ENCODE peak calls at places on chromosomes 5 and 9, in five cellular contexts. L is H9, C is H1, E is trophoblast cell, T is neuronal stem cell. O is an unnamed sample.

GRCh38 chr5:39578887-39579497 is 154.2 kb upstream of the DAB2 start:
- DNase-seq in L (no peak), C (no peak), E (peak), T (peak), O (peak)

GRCh38 chr9:38061326-38061947 is 7.6 kb downstream of the SHB start:
- DNase-seq in L (no peak), C (no peak), E (no peak), T (no peak), O (no peak)

GRCh38 chr9:6355728-6356127 is 27.6 kb downstream of the TPD52L3 start:
- DNase-seq in L (no peak), C (no peak), E (peak), T (no peak), O (peak)

GRCh38 chr9:115327441-115328122 is 209.6 kb upstream of the TNC start:
- DNase-seq in L (no peak), C (no peak), E (no peak), T (no peak), O (peak)

GRCh38 chr5:17398439-17398838 is 99.6 kb upstream of the TAF11L2 start:
- DNase-seq in L (no peak), C (no peak), E (peak), T (no peak), O (peak)

GRCh38 chr9:88820055-88820454 is 171.2 kb upstream of the S1PR3 start:
- DNase-seq in L (no peak), C (peak), E (peak), T (no peak), O (peak)

GRCh38 chr9:38024036-38024681 is 44.9 kb downstream of the SHB start:
- DNase-seq in L (peak), C (no peak), E (peak), T (no peak), O (peak)

GRCh38 chr5:135147294-135148090 is 113.5 kb upstream of the PITX1 start:
- DNase-seq in L (no peak), C (no peak), E (peak), T (no peak), O (no peak)

GRCh38 chr5:54570923-54571322 is 53.4 kb downstream of the SNX18 start:
- DNase-seq in L (no peak), C (no peak), E (peak), T (no peak), O (peak)

GRCh38 chr5:139021346-139021745 is 146.2 kb upstream of the LRRTM2 start:
- DNase-seq in L (no peak), C (no peak), E (no peak), T (no peak), O (no peak)

GRCh38 chr9:126532489-126532888 is 81.2 kb upstream of the LMX1B start:
- DNase-seq in L (no peak), C (no peak), E (peak), T (no peak), O (no peak)

GRCh38 chr5:94793816-94794198 is 175.3 kb downstream of the SLF1 start:
- DNase-seq in L (no peak), C (no peak), E (peak), T (no peak), O (peak)

GRCh38 chr5:6291961-6292360 is 86.4 kb downstream of the MED10 start:
- DNase-seq in L (peak), C (no peak), E (peak), T (no peak), O (no peak)

GRCh38 chr9:23721466-23721865 is 104.6 kb downstream of the ELAVL2 start:
- DNase-seq in L (no peak), C (no peak), E (no peak), T (no peak), O (no peak)

GRCh38 chr5:178785999-178786398 is 55.5 kb upstream of the ZNF354A start:
- DNase-seq in L (no peak), C (no peak), E (no peak), T (no peak), O (peak)

GRCh38 chr5:100800552-100800951 is 102.5 kb downstream of the ST8SIA4 start:
- DNase-seq in L (no peak), C (no peak), E (no peak), T (no peak), O (no peak)

GRCh38 chr9:134341306-134341705 is 15.1 kb downstream of the RXRA start:
- DNase-seq in L (no peak), C (no peak), E (no peak), T (no peak), O (no peak)

GRCh38 chr9:133876836-133877235 is 115.3 kb downstream of the VAV2 start:
- DNase-seq in L (no peak), C (no peak), E (no peak), T (no peak), O (no peak)

GRCh38 chr9:94525396-94526035 is 29.4 kb upstream of the PCAT7 start:
- DNase-seq in L (no peak), C (no peak), E (no peak), T (no peak), O (no peak)

GRCh38 chr9:114372971-114373591 is 14.7 kb downstream of the AKNA start:
- DNase-seq in L (no peak), C (no peak), E (no peak), T (no peak), O (no peak)

GRCh38 chr5:151016700-151017099 is 3.7 kb upstream of the GPX3 start:
- DNase-seq in L (no peak), C (no peak), E (peak), T (no peak), O (no peak)

GRCh38 chr5:157303667-157304327 is 37.9 kb downstream of the CYFIP2 start:
- DNase-seq in L (peak), C (peak), E (no peak), T (no peak), O (no peak)

GRCh38 chr5:91419571-91420537 is 36.7 kb upstream of the ARRDC3 start:
- DNase-seq in L (peak), C (peak), E (peak), T (peak), O (peak)

GRCh38 chr5:63121471-63121870 is 542.9 kb downstream of the LRRC70 start:
- DNase-seq in L (no peak), C (no peak), E (no peak), T (no peak), O (no peak)

GRCh38 chr5:79787448-79787847 is 97.8 kb downstream of the CMYA5 start:
- DNase-seq in L (no peak), C (no peak), E (no peak), T (no peak), O (no peak)

GRCh38 chr9:112856200-112856599 is 34.5 kb downstream of the SLC46A2 start:
- DNase-seq in L (no peak), C (no peak), E (no peak), T (no peak), O (no peak)

GRCh38 chr9:137971477-137972138 is 94.0 kb downstream of the CACNA1B start:
- DNase-seq in L (no peak), C (peak), E (no peak), T (no peak), O (no peak)

GRCh38 chr5:127801751-127802476 is 98.7 kb downstream of the CCDC192 start:
- DNase-seq in L (no peak), C (no peak), E (peak), T (no peak), O (peak)
- H2BK12ac ChIP-seq in L (no peak), C (no peak), E (no peak), T (no peak), O (no peak)

GRCh38 chr5:96661101-96661840 is 905 bp upstream of the CAST start:
- DNase-seq in L (no peak), C (no peak), E (peak), T (peak), O (peak)

GRCh38 chr5:96657068-96657467 is 5.1 kb upstream of the CAST start:
- DNase-seq in L (no peak), C (no peak), E (peak), T (no peak), O (peak)

GRCh38 chr5:96655506-96655905 is 6.7 kb upstream of the CAST start:
- DNase-seq in L (no peak), C (no peak), E (peak), T (no peak), O (peak)

GRCh38 chr5:96655085-96655484 is 7.1 kb upstream of the CAST start:
- DNase-seq in L (no peak), C (no peak), E (peak), T (no peak), O (peak)

GRCh38 chr5:96658272-96658671 is 3.9 kb upstream of the CAST start:
- DNase-seq in L (no peak), C (no peak), E (no peak), T (peak), O (no peak)
- H2BK12ac ChIP-seq in L (no peak), C (no peak), E (no peak), T (no peak), O (no peak)

DNA sequence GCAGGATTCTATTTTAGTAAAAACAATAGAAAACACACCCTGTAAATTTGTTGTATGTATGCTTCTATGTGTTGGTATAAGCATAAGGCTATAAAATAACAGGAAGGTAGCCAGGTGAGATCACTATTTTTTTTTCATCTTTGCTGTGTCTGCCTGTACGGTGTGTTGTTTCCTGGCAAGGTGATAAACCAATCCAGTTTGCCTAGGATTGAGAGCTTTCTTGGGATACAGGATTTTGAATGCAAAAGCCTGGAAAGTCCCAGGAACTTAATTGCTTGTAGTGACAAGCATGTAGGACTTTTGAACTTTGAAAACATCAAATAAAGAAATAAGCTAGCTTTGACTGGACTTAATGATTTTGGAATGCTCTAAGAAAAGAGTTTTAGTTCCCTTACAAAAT is 83.3 kb upstream of the RORB start:
- DNase-seq in L (no peak), C (no peak), E (no peak), T (no peak), O (no peak)
- H2BK12ac ChIP-seq in L (no peak), C (no peak), E (no peak), T (no peak), O (no peak)

DNA sequence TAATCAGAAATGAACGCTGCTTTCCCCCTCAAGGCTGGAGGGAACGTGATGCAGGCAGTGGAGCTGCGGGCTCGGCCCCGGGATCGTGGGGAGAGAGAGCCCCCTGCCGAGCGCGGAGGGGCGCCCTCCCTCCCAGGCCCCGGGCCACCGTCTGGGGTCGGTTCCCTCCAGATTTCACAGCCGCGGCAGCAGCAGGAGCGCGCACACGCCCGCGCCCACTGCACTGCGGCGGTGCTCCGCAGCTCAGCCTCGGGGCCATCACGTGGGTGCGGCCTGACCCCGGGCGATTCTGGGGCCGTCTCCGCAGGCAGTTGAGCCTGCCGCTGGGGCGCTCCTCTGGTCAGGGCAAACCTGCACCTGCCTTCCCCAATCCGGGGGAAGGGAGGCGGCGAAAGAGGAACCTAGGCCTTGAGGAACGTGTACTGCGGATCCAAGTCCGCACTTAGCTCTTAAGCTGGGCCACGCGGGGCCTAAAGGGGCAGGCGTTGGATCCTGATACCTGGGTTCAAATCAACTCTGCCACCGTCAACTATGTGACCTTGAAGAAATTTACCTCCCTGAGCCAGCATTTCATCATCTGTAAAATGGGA is 9.4 kb upstream of the DELE1 start:
- DNase-seq in L (peak), C (peak), E (peak), T (peak), O (peak)
- H2BK12ac ChIP-seq in L (no peak), C (no peak), E (no peak), T (no peak), O (peak)

DNA sequence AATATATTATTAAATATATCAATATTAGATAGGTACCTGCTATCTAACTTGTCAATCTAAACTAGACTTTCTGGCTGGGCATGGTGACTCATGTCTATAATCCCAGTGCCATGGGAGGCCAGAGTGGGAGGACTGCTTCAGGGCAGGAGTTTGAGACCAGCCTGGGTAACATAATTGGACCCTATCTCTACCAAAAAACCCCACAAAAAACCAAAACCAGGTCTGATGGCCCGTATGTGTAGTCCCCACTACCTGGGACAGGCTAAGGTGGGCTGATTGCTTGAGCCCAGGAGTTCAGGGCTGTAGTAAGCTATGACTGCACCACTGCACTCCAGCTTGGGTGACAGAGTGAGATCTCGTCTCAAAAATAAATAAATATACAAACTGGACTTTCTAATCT is 55.0 kb downstream of the PJA2 start:
- DNase-seq in L (no peak), C (no peak), E (peak), T (no peak), O (no peak)
- H2BK12ac ChIP-seq in L (no peak), C (no peak), E (no peak), T (no peak), O (no peak)

O was measured in mesenchymal stem cell.